ENCODE peak calls at places on chromosome 15, in four cellular contexts. One of them, this sample, is unnamed.

GRCh38 chr15:67413770-67414429 is 107.0 kb upstream of the C15orf61 start:
- DNase-seq in fibroblast of mammary gland: peak; percentile 53
- DNase-seq in iPS-NIHi11: no peak
- DNase-seq in activated T-helper 1 cell treated with Interleukin-2 at 50 U/mL for 16 hours: no peak
- DNase-seq in this sample: no peak

GRCh38 chr15:53591041-53591440 is 168.4 kb downstream of the WDR72 start:
- DNase-seq in iPS-NIHi11: no peak
- DNase-seq in activated T-helper 1 cell treated with Interleukin-2 at 50 U/mL for 16 hours: no peak
- DNase-seq in fibroblast of mammary gland: no peak
- DNase-seq in this sample: no peak

GRCh38 chr15:63094495-63094931 is 27.1 kb upstream of the LACTB start:
- DNase-seq in fibroblast of mammary gland: no peak
- DNase-seq in iPS-NIHi11: no peak
- DNase-seq in activated T-helper 1 cell treated with Interleukin-2 at 50 U/mL for 16 hours: no peak
- DNase-seq in this sample: no peak

GRCh38 chr15:70907784-70908471 is 15.3 kb downstream of the LRRC49 start:
- DNase-seq in iPS-NIHi11: peak; percentile 16
- DNase-seq in activated T-helper 1 cell treated with Interleukin-2 at 50 U/mL for 16 hours: no peak
- DNase-seq in fibroblast of mammary gland: no peak
- DNase-seq in this sample: peak; percentile 14

GRCh38 chr15:70141376-70142071 is 43.8 kb upstream of the TLE3 start:
- DNase-seq in activated T-helper 1 cell treated with Interleukin-2 at 50 U/mL for 16 hours: no peak
- DNase-seq in fibroblast of mammary gland: no peak
- DNase-seq in iPS-NIHi11: no peak
- DNase-seq in this sample: no peak

GRCh38 chr15:72358532-72359180 is 17.2 kb downstream of the HEXA start:
- DNase-seq in fibroblast of mammary gland: peak; percentile 93
- DNase-seq in activated T-helper 1 cell treated with Interleukin-2 at 50 U/mL for 16 hours: no peak
- DNase-seq in iPS-NIHi11: no peak
- DNase-seq in this sample: no peak

GRCh38 chr15:90934949-90935751 is at the start of gene UNC45A:
- DNase-seq in fibroblast of mammary gland: peak; percentile 78
- DNase-seq in activated T-helper 1 cell treated with Interleukin-2 at 50 U/mL for 16 hours: peak; percentile 95
- DNase-seq in iPS-NIHi11: peak; percentile 98
- DNase-seq in this sample: peak; percentile 96

GRCh38 chr15:66760968-66761722 is 59.1 kb downstream of the SMAD6 start:
- DNase-seq in fibroblast of mammary gland: no peak
- DNase-seq in activated T-helper 1 cell treated with Interleukin-2 at 50 U/mL for 16 hours: no peak
- DNase-seq in iPS-NIHi11: no peak
- DNase-seq in this sample: no peak

GRCh38 chr15:31574761-31575160 is 248.1 kb downstream of the KLF13 start:
- DNase-seq in fibroblast of mammary gland: no peak
- DNase-seq in iPS-NIHi11: no peak
- DNase-seq in activated T-helper 1 cell treated with Interleukin-2 at 50 U/mL for 16 hours: no peak
- DNase-seq in this sample: peak; percentile 60

GRCh38 chr15:85282504-85283115 is 97.8 kb upstream of the AKAP13 start:
- DNase-seq in activated T-helper 1 cell treated with Interleukin-2 at 50 U/mL for 16 hours: no peak
- DNase-seq in fibroblast of mammary gland: peak; percentile 62
- DNase-seq in iPS-NIHi11: no peak
- DNase-seq in this sample: no peak

GRCh38 chr15:82129769-82130168 is 84.0 kb upstream of the MEX3B start:
- DNase-seq in iPS-NIHi11: no peak
- DNase-seq in fibroblast of mammary gland: peak; percentile 92
- DNase-seq in activated T-helper 1 cell treated with Interleukin-2 at 50 U/mL for 16 hours: no peak
- DNase-seq in this sample: no peak

This sample was measured in neural progenitor cell.